ENCODE peak calls at places on chromosomes 16 and 17, in five cellular contexts. One of them, this sample, is unnamed.

GRCh38 chr17:8268550-8269298 is 19.6 kb downstream of the PFAS start:
- DNase-seq in adrenal gland: no peak
- DNase-seq in tibial nerve: no peak
- DNase-seq in IMR-90: no peak
- DNase-seq in nephron progenitor cell: no peak
- DNase-seq in this sample: no peak

GRCh38 chr16:17160285-17160854 is 310.4 kb downstream of the XYLT1 start:
- DNase-seq in nephron progenitor cell: peak; percentile 5
- DNase-seq in adrenal gland: no peak
- DNase-seq in IMR-90: peak; percentile 45
- DNase-seq in tibial nerve: no peak
- DNase-seq in this sample: no peak

GRCh38 chr17:44363613-44364159 is at the start of gene FAM171A2:
- DNase-seq in IMR-90: peak; percentile 41
- DNase-seq in nephron progenitor cell: peak; percentile 91
- DNase-seq in adrenal gland: no peak
- DNase-seq in tibial nerve: no peak
- DNase-seq in this sample: no peak

GRCh38 chr17:74210191-74211140 is 2.9 kb upstream of the TTYH2 start:
- DNase-seq in nephron progenitor cell: peak; percentile 80
- DNase-seq in IMR-90: peak; percentile 58
- DNase-seq in adrenal gland: peak; percentile 87
- DNase-seq in tibial nerve: peak; percentile 71
- DNase-seq in this sample: peak; percentile 66

GRCh38 chr17:75689441-75689873 is 22.3 kb downstream of the SAP30BP start:
- DNase-seq in tibial nerve: no peak
- DNase-seq in IMR-90: no peak
- DNase-seq in nephron progenitor cell: no peak
- DNase-seq in adrenal gland: no peak
- DNase-seq in this sample: peak; percentile 99

GRCh38 chr17:49618112-49618611 is 42.5 kb downstream of the NXPH3 start:
- DNase-seq in nephron progenitor cell: no peak
- DNase-seq in adrenal gland: no peak
- DNase-seq in IMR-90: peak; percentile 77
- DNase-seq in tibial nerve: no peak
- DNase-seq in this sample: no peak

GRCh38 chr17:52154466-52154865 is 4.0 kb downstream of the CA10 start:
- DNase-seq in IMR-90: no peak
- DNase-seq in nephron progenitor cell: no peak
- DNase-seq in tibial nerve: no peak
- DNase-seq in adrenal gland: no peak
- DNase-seq in this sample: no peak

GRCh38 chr16:69318911-69319289 is 7.8 kb downstream of the VPS4A start:
- DNase-seq in adrenal gland: no peak
- DNase-seq in nephron progenitor cell: no peak
- DNase-seq in tibial nerve: no peak
- DNase-seq in IMR-90: no peak
- DNase-seq in this sample: no peak

GRCh38 chr17:42221886-42222745 is 27.8 kb upstream of the GHDC start:
- DNase-seq in IMR-90: peak; percentile 58
- DNase-seq in tibial nerve: no peak
- DNase-seq in nephron progenitor cell: peak; percentile 41
- DNase-seq in adrenal gland: peak; percentile 69
- DNase-seq in this sample: peak; percentile 12

GRCh38 chr17:57898487-57899311 is 48.9 kb upstream of the MRPS23 start:
- DNase-seq in IMR-90: peak; percentile 49
- DNase-seq in tibial nerve: no peak
- DNase-seq in adrenal gland: peak; percentile 87
- DNase-seq in nephron progenitor cell: peak; percentile 71
- DNase-seq in this sample: no peak

GRCh38 chr16:582614-583331 is 7.1 kb upstream of the RAB40C start:
- DNase-seq in tibial nerve: no peak
- DNase-seq in IMR-90: no peak
- DNase-seq in adrenal gland: no peak
- DNase-seq in nephron progenitor cell: no peak
- DNase-seq in this sample: no peak

GRCh38 chr16:1691276-1691675 is 13.2 kb downstream of the JPT2 start:
- DNase-seq in nephron progenitor cell: no peak
- DNase-seq in tibial nerve: no peak
- DNase-seq in adrenal gland: no peak
- DNase-seq in IMR-90: peak; percentile 59
- DNase-seq in this sample: peak; percentile 84

GRCh38 chr16:85687651-85688471 is 893 bp downstream of the GINS2 start:
- DNase-seq in nephron progenitor cell: no peak
- DNase-seq in IMR-90: no peak
- DNase-seq in tibial nerve: no peak
- DNase-seq in adrenal gland: no peak
- DNase-seq in this sample: no peak

GRCh38 chr16:2842340-2843000 is 12.4 kb downstream of the ZG16B start:
- DNase-seq in IMR-90: no peak
- DNase-seq in adrenal gland: peak; percentile 53
- DNase-seq in nephron progenitor cell: peak; percentile 59
- DNase-seq in tibial nerve: no peak
- DNase-seq in this sample: no peak

GRCh38 chr16:71338193-71338592 is 20.3 kb upstream of the CALB2 start:
- DNase-seq in tibial nerve: no peak
- DNase-seq in IMR-90: no peak
- DNase-seq in adrenal gland: no peak
- DNase-seq in nephron progenitor cell: no peak
- DNase-seq in this sample: peak; percentile 81

GRCh38 chr17:4585203-4585939 is 1.0 kb downstream of the SMTNL2 start:
- DNase-seq in nephron progenitor cell: peak; percentile 56
- DNase-seq in tibial nerve: no peak
- DNase-seq in IMR-90: no peak
- DNase-seq in adrenal gland: no peak
- DNase-seq in this sample: no peak

GRCh38 chr17:51455931-51456330 is 195.6 kb downstream of the UTP18 start:
- DNase-seq in tibial nerve: no peak
- DNase-seq in nephron progenitor cell: no peak
- DNase-seq in IMR-90: no peak
- DNase-seq in adrenal gland: no peak
- DNase-seq in this sample: peak; percentile 15

GRCh38 chr17:58492238-58493121 is 4.3 kb upstream of the HSF5 start:
- DNase-seq in tibial nerve: no peak
- DNase-seq in nephron progenitor cell: no peak
- DNase-seq in adrenal gland: no peak
- DNase-seq in IMR-90: no peak
- DNase-seq in this sample: peak; percentile 74

GRCh38 chr16:345686-346231 is 6.8 kb downstream of the AXIN1 start:
- DNase-seq in adrenal gland: no peak
- DNase-seq in tibial nerve: no peak
- DNase-seq in nephron progenitor cell: no peak
- DNase-seq in IMR-90: no peak
- DNase-seq in this sample: no peak

GRCh38 chr17:19756551-19756950 is 8.5 kb upstream of the ALDH3A1 start:
- DNase-seq in nephron progenitor cell: no peak
- DNase-seq in adrenal gland: peak; percentile 89
- DNase-seq in IMR-90: no peak
- DNase-seq in tibial nerve: no peak
- DNase-seq in this sample: no peak

GRCh38 chr17:39225974-39226683 is 384 bp upstream of the STAC2 start:
- DNase-seq in IMR-90: peak; percentile 20
- DNase-seq in tibial nerve: peak; percentile 43
- DNase-seq in nephron progenitor cell: peak; percentile 99
- DNase-seq in adrenal gland: peak; percentile 47
- DNase-seq in this sample: no peak

GRCh38 chr16:89907055-89907814 is 11.4 kb upstream of the MC1R start:
- DNase-seq in adrenal gland: no peak
- DNase-seq in IMR-90: no peak
- DNase-seq in tibial nerve: no peak
- DNase-seq in nephron progenitor cell: no peak
- DNase-seq in this sample: no peak

GRCh38 chr17:48637323-48638260 is 11.4 kb upstream of the HOXB9 start:
- DNase-seq in nephron progenitor cell: peak; percentile 11
- DNase-seq in tibial nerve: no peak
- DNase-seq in adrenal gland: no peak
- DNase-seq in IMR-90: peak; percentile 85
- DNase-seq in this sample: peak; percentile 47

GRCh38 chr17:29451338-29451737 is 61.2 kb downstream of the TAOK1 start:
- DNase-seq in adrenal gland: no peak
- DNase-seq in nephron progenitor cell: no peak
- DNase-seq in IMR-90: no peak
- DNase-seq in tibial nerve: no peak
- DNase-seq in this sample: no peak

GRCh38 chr16:9039208-9039607 is 52.2 kb upstream of the HAPSTR1 start:
- DNase-seq in tibial nerve: no peak
- DNase-seq in adrenal gland: no peak
- DNase-seq in nephron progenitor cell: peak; percentile 12
- DNase-seq in IMR-90: peak; percentile 55
- DNase-seq in this sample: no peak

DNA sequence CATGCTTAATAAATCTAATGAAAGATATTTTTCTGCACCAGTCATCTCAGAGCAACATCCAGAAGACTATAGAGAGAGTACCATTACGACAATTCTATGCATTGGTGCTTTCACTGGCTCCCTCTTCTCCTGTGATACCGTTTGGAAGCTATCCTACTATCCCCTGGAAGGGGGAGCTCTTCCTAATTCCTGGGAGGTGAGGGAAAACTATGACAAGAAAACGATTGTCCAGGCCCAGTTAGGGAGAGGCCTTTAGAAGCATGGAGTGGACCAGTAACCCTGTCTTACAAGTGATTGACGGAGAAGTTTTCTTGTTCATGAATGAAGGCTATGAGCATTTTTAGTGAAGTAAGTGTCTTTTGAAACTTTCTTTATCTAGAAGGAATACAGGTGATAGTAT is 150.2 kb downstream of the TANC2 start:
- DNase-seq in IMR-90: no peak
- DNase-seq in adrenal gland: no peak
- DNase-seq in nephron progenitor cell: no peak
- DNase-seq in tibial nerve: no peak
- DNase-seq in this sample: no peak
- TF ChIP-seq CTCF in IMR-90: peak; percentile 3
- TF ChIP-seq CTCF in adrenal gland: no peak
- TF ChIP-seq CTCF in nephron progenitor cell: peak; percentile 9
- TF ChIP-seq CTCF in tibial nerve: no peak
- TF ChIP-seq CTCF in this sample: peak; percentile 33

GRCh38 chr17:45768000-45768399 is 16.1 kb upstream of the CRHR1 start:
- DNase-seq in adrenal gland: no peak
- DNase-seq in IMR-90: no peak
- DNase-seq in tibial nerve: no peak
- DNase-seq in nephron progenitor cell: peak; percentile 30
- DNase-seq in this sample: no peak
- TF ChIP-seq CTCF in adrenal gland: no peak
- TF ChIP-seq CTCF in IMR-90: no peak
- TF ChIP-seq CTCF in tibial nerve: no peak
- TF ChIP-seq CTCF in nephron progenitor cell: no peak
- TF ChIP-seq CTCF in this sample: peak; percentile 20

DNA sequence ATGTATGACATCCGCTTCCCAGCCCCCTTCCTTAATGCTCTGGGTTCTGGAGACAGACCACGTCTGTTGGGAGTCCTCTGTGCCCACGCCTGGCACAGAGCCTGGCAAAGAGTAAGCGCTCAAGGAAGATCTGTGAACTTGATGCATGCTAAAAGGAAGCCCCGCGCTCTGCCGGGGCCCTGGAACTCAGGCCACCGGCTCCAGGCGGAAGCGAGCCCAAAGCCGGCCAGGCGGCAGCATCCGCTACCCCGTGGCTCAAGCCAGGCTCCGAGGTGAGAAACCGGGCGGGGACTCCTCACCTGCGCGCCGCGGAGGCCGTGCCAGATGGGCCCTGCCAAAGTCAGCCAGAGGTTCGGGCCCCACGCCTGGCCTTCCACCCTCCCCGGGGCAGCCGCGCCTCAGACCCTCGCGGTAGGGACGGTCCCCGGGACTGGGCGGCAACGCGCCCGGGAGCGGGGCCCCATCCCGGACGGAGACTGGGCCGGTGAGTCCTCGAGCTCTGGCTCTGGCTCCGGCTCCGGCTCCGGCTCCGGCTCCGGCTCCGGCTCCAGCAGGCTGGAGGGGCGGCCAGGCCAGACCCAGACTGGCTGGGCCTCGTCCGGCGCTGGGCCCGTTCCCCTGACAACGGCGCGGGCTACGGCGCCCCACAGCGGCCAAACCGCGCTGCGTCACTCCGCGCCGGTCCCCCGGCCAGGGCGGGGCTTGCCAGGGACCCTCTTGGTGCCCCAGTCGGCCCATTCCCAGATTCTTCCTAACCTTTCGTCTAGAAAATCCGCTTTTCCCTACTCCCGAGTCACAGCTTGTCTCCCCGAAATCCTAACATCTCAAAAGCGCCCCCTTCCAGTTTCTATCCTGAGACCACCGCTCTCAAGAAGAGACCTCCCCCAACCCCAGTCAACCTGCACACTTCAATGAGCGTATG is at the start of gene ZDHHC1:
- DNase-seq in IMR-90: peak; percentile 61
- DNase-seq in adrenal gland: peak; percentile 66
- DNase-seq in nephron progenitor cell: peak; percentile 82
- DNase-seq in tibial nerve: no peak
- DNase-seq in this sample: no peak
- TF ChIP-seq CTCF in IMR-90: peak; percentile 57
- TF ChIP-seq CTCF in adrenal gland: peak; percentile 41
- TF ChIP-seq CTCF in nephron progenitor cell: peak; percentile 54
- TF ChIP-seq CTCF in tibial nerve: peak; percentile 79
- TF ChIP-seq CTCF in this sample: peak; percentile 88

GRCh38 chr17:82593590-82594087 is 54.6 kb downstream of the WDR45B start:
- DNase-seq in tibial nerve: no peak
- DNase-seq in IMR-90: no peak
- DNase-seq in adrenal gland: peak; percentile 52
- DNase-seq in nephron progenitor cell: no peak
- DNase-seq in this sample: no peak
- TF ChIP-seq CTCF in tibial nerve: no peak
- TF ChIP-seq CTCF in IMR-90: no peak
- TF ChIP-seq CTCF in adrenal gland: no peak
- TF ChIP-seq CTCF in nephron progenitor cell: no peak
- TF ChIP-seq CTCF in this sample: no peak

DNA sequence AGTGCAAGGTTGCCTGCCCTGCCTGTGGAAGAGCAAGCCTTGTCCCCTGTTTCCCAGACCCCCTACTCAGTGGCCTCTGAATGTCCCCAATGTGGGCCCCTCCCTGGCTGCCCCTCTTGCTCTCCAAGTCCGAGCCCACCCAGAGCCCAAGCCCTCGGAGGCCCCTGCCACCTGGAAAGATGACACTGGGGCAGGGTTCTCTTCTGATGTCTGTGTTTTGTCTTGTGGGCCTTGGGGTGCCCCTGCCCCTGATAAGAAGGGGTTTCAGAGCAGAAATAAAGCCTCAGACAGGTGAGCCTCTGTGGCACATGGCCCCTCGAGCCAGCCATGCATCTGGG is 85.4 kb upstream of the CBX4 start:
- DNase-seq in adrenal gland: no peak
- DNase-seq in IMR-90: no peak
- DNase-seq in tibial nerve: no peak
- DNase-seq in nephron progenitor cell: no peak
- DNase-seq in this sample: no peak
- TF ChIP-seq CTCF in adrenal gland: no peak
- TF ChIP-seq CTCF in IMR-90: no peak
- TF ChIP-seq CTCF in tibial nerve: no peak
- TF ChIP-seq CTCF in nephron progenitor cell: peak; percentile 9
- TF ChIP-seq CTCF in this sample: no peak

GRCh38 chr17:76736349-76737081 is 616 bp downstream of the SRSF2 start:
- DNase-seq in adrenal gland: peak; percentile 85
- DNase-seq in nephron progenitor cell: peak; percentile 75
- DNase-seq in tibial nerve: peak; percentile 45
- DNase-seq in IMR-90: peak; percentile 60
- DNase-seq in this sample: no peak
- TF ChIP-seq CTCF in adrenal gland: peak; percentile 32
- TF ChIP-seq CTCF in nephron progenitor cell: no peak
- TF ChIP-seq CTCF in tibial nerve: peak; percentile 15
- TF ChIP-seq CTCF in IMR-90: peak; percentile 35
- TF ChIP-seq CTCF in this sample: no peak

This sample was measured in foreskin keratinocyte.